ENCODE peak calls at places on chromosome 15, in five cellular contexts. One of them, this sample, is unnamed.

GRCh38 chr15:101795455-101795854 is 7.9 kb upstream of the OR4F6 start:
- DNase-seq in IMR-90: peak; percentile 93
- DNase-seq in H9: no peak
- DNase-seq in mesenchymal stem cell: peak; percentile 73
- DNase-seq in H1: no peak
- DNase-seq in this sample: no peak

GRCh38 chr15:62832231-62832630 is 210.3 kb upstream of the TPM1 start:
- DNase-seq in IMR-90: no peak
- DNase-seq in H9: no peak
- DNase-seq in mesenchymal stem cell: no peak
- DNase-seq in H1: no peak
- DNase-seq in this sample: no peak

GRCh38 chr15:73325191-73325980 is 43.4 kb downstream of the HCN4 start:
- DNase-seq in IMR-90: no peak
- DNase-seq in H9: peak; percentile 46
- DNase-seq in mesenchymal stem cell: no peak
- DNase-seq in H1: no peak
- DNase-seq in this sample: no peak

GRCh38 chr15:59918994-59919951 is 84.8 kb upstream of the FOXB1 start:
- DNase-seq in IMR-90: peak; percentile 56
- DNase-seq in H9: no peak
- DNase-seq in mesenchymal stem cell: no peak
- DNase-seq in H1: no peak
- DNase-seq in this sample: no peak

GRCh38 chr15:90647326-90647725 is 69.8 kb upstream of the BLM start:
- DNase-seq in IMR-90: no peak
- DNase-seq in H9: no peak
- DNase-seq in mesenchymal stem cell: no peak
- DNase-seq in H1: no peak
- DNase-seq in this sample: no peak

GRCh38 chr15:31905054-31905453 is 125.3 kb upstream of the CHRNA7 start:
- DNase-seq in IMR-90: no peak
- DNase-seq in H9: peak; percentile 67
- DNase-seq in mesenchymal stem cell: no peak
- DNase-seq in H1: no peak
- DNase-seq in this sample: no peak

GRCh38 chr15:39595621-39596221 is 14.8 kb downstream of the THBS1 start:
- DNase-seq in IMR-90: peak; percentile 43
- DNase-seq in H9: no peak
- DNase-seq in mesenchymal stem cell: peak; percentile 50
- DNase-seq in H1: no peak
- DNase-seq in this sample: no peak

GRCh38 chr15:45414215-45414885 is 36.0 kb upstream of the GATM start:
- DNase-seq in IMR-90: no peak
- DNase-seq in H9: no peak
- DNase-seq in mesenchymal stem cell: no peak
- DNase-seq in H1: no peak
- DNase-seq in this sample: no peak

GRCh38 chr15:49723981-49724380 is 103.1 kb downstream of the DTWD1 start:
- DNase-seq in IMR-90: no peak
- DNase-seq in H9: no peak
- DNase-seq in mesenchymal stem cell: no peak
- DNase-seq in H1: no peak
- DNase-seq in this sample: no peak

GRCh38 chr15:37767841-37768455 is 166.5 kb upstream of the TMCO5A start:
- DNase-seq in IMR-90: peak; percentile 35
- DNase-seq in H9: no peak
- DNase-seq in mesenchymal stem cell: no peak
- DNase-seq in H1: no peak
- DNase-seq in this sample: no peak

GRCh38 chr15:37765809-37766208 is 168.6 kb upstream of the TMCO5A start:
- DNase-seq in IMR-90: peak; percentile 32
- DNase-seq in H9: no peak
- DNase-seq in mesenchymal stem cell: no peak
- DNase-seq in H1: no peak
- DNase-seq in this sample: no peak

GRCh38 chr15:37764733-37765191 is 169.7 kb upstream of the TMCO5A start:
- DNase-seq in IMR-90: peak; percentile 74
- DNase-seq in H9: no peak
- DNase-seq in mesenchymal stem cell: peak; percentile 58
- DNase-seq in H1: no peak
- DNase-seq in this sample: no peak
- H3K23ac ChIP-seq in IMR-90: no peak overlapping the region
- H3K23ac ChIP-seq in H9: no peak overlapping the region
- H3K23ac ChIP-seq in mesenchymal stem cell: no peak overlapping the region
- H3K23ac ChIP-seq in H1: no peak overlapping the region
- H3K23ac ChIP-seq in this sample: no peak overlapping the region

GRCh38 chr15:75329571-75329970 is 6.3 kb upstream of the COMMD4 start:
- DNase-seq in IMR-90: no peak
- DNase-seq in H9: no peak
- DNase-seq in mesenchymal stem cell: no peak
- DNase-seq in H1: no peak
- DNase-seq in this sample: no peak
- H2AFZ ChIP-seq in IMR-90: no peak overlapping the region
- H2AFZ ChIP-seq in H9: no peak overlapping the region
- H2AFZ ChIP-seq in mesenchymal stem cell: no peak overlapping the region
- H2AFZ ChIP-seq in H1: no peak overlapping the region
- H2AFZ ChIP-seq in this sample: no peak overlapping the region

GRCh38 chr15:66742286-66742685 is 40.2 kb downstream of the SMAD6 start:
- DNase-seq in IMR-90: no peak
- DNase-seq in H9: no peak
- DNase-seq in mesenchymal stem cell: no peak
- DNase-seq in H1: no peak
- DNase-seq in this sample: no peak
- H3K4ac ChIP-seq in IMR-90: no peak overlapping the region
- H3K4ac ChIP-seq in H9: no peak overlapping the region
- H3K4ac ChIP-seq in mesenchymal stem cell: no peak overlapping the region
- H3K4ac ChIP-seq in H1: no peak overlapping the region
- H3K4ac ChIP-seq in this sample: no peak overlapping the region

GRCh38 chr15:70111203-70112017 is 13.7 kb upstream of the TLE3 start:
- DNase-seq in IMR-90: peak; percentile 73
- DNase-seq in H9: peak; percentile 87
- DNase-seq in mesenchymal stem cell: peak; percentile 89
- DNase-seq in H1: peak; percentile 86
- DNase-seq in this sample: peak; percentile 93
- H3K23ac ChIP-seq in IMR-90: no peak overlapping the region
- H3K23ac ChIP-seq in H9: no peak overlapping the region
- H3K23ac ChIP-seq in mesenchymal stem cell: peak overlapping the region; percentile 42
- H3K23ac ChIP-seq in H1: no peak overlapping the region
- H3K23ac ChIP-seq in this sample: no peak overlapping the region

GRCh38 chr15:78104566-78105500 is 12.5 kb downstream of the SH2D7 start:
- DNase-seq in IMR-90: no peak
- DNase-seq in H9: no peak
- DNase-seq in mesenchymal stem cell: no peak
- DNase-seq in H1: no peak
- DNase-seq in this sample: no peak

GRCh38 chr15:78102741-78103140 is 10.4 kb downstream of the SH2D7 start:
- DNase-seq in IMR-90: no peak
- DNase-seq in H9: no peak
- DNase-seq in mesenchymal stem cell: no peak
- DNase-seq in H1: no peak
- DNase-seq in this sample: no peak

GRCh38 chr15:78104119-78104479 is 11.7 kb downstream of the SH2D7 start:
- DNase-seq in IMR-90: no peak
- DNase-seq in H9: no peak
- DNase-seq in mesenchymal stem cell: no peak
- DNase-seq in H1: no peak
- DNase-seq in this sample: no peak

GRCh38 chr15:78102211-78102610 is 9.8 kb downstream of the SH2D7 start:
- DNase-seq in IMR-90: no peak
- DNase-seq in H9: no peak
- DNase-seq in mesenchymal stem cell: no peak
- DNase-seq in H1: no peak
- DNase-seq in this sample: no peak

DNA sequence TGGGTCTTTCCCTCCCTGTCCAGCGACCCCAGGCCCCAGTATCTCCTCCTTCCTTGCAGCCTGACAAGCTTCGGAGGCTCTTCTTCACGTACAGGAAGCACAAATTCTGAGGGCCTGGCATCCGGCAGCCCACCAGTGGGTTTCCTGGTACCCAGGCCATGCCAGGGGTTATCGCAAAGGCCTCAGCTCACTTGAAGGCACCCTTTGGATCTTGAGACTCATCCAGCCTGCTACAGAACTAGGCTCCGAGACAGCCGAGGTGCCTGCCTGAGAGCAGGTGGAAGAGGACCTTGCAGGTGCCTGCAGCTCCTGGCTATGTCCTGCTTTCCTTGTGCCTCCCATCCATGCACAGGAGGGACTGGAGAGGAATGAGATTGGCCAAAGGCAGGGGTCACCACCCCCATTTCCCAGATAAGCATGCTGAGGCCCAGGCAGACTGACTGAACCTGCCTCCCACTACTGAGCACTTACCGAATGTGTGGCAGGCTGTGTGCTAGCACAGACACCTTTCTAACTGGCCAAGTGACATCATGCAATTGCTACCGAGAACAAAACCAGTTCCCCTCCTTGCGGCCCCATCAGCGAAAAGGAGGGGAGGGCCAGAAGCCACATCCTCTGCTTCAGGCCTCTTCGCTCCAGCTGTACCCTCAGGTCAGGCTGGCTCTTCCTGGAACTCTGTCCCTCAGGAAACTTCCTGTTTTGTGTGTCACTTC is 11.2 kb downstream of the SH2D7 start:
- DNase-seq in IMR-90: no peak
- DNase-seq in H9: no peak
- DNase-seq in mesenchymal stem cell: no peak
- DNase-seq in H1: no peak
- DNase-seq in this sample: no peak
- H2AFZ ChIP-seq in IMR-90: no peak overlapping the region
- H2AFZ ChIP-seq in H9: no peak overlapping the region
- H2AFZ ChIP-seq in mesenchymal stem cell: no peak overlapping the region
- H2AFZ ChIP-seq in H1: no peak overlapping the region
- H2AFZ ChIP-seq in this sample: no peak overlapping the region

GRCh38 chr15:66846031-66846430 is 144.0 kb downstream of the SMAD6 start:
- DNase-seq in IMR-90: no peak
- DNase-seq in H9: no peak
- DNase-seq in mesenchymal stem cell: no peak
- DNase-seq in H1: no peak
- DNase-seq in this sample: no peak

GRCh38 chr15:66845266-66845785 is 143.3 kb downstream of the SMAD6 start:
- DNase-seq in IMR-90: no peak
- DNase-seq in H9: peak; percentile 13
- DNase-seq in mesenchymal stem cell: no peak
- DNase-seq in H1: no peak
- DNase-seq in this sample: no peak

GRCh38 chr15:66848116-66848515 is 146.1 kb downstream of the SMAD6 start:
- DNase-seq in IMR-90: no peak
- DNase-seq in H9: peak; percentile 14
- DNase-seq in mesenchymal stem cell: no peak
- DNase-seq in H1: no peak
- DNase-seq in this sample: no peak

GRCh38 chr15:66847565-66847991 is 145.5 kb downstream of the SMAD6 start:
- DNase-seq in IMR-90: no peak
- DNase-seq in H9: peak; percentile 10
- DNase-seq in mesenchymal stem cell: no peak
- DNase-seq in H1: no peak
- DNase-seq in this sample: no peak

GRCh38 chr15:66846811-66847210 is 144.8 kb downstream of the SMAD6 start:
- DNase-seq in IMR-90: no peak
- DNase-seq in H9: peak; percentile 12
- DNase-seq in mesenchymal stem cell: no peak
- DNase-seq in H1: no peak
- DNase-seq in this sample: no peak
- H3K4ac ChIP-seq in IMR-90: no peak overlapping the region
- H3K4ac ChIP-seq in H9: no peak overlapping the region
- H3K4ac ChIP-seq in mesenchymal stem cell: no peak overlapping the region
- H3K4ac ChIP-seq in H1: no peak overlapping the region
- H3K4ac ChIP-seq in this sample: no peak overlapping the region

GRCh38 chr15:41416742-41417417 is at the start of gene RTF1:
- DNase-seq in IMR-90: peak; percentile 80
- DNase-seq in H9: peak; percentile 95
- DNase-seq in mesenchymal stem cell: peak; percentile 89
- DNase-seq in H1: peak; percentile 100
- DNase-seq in this sample: peak; percentile 94
- H3K23ac ChIP-seq in IMR-90: peak within 1 kb of the TSS; percentile 99
- H3K23ac ChIP-seq in H9: no peak within 1 kb of the TSS
- H3K23ac ChIP-seq in mesenchymal stem cell: peak within 1 kb of the TSS; percentile 89
- H3K23ac ChIP-seq in H1: no peak within 1 kb of the TSS
- H3K23ac ChIP-seq in this sample: peak within 1 kb of the TSS; percentile 97

GRCh38 chr15:76962337-76963013 is 30.9 kb downstream of the RCN2 start:
- DNase-seq in IMR-90: no peak
- DNase-seq in H9: no peak
- DNase-seq in mesenchymal stem cell: no peak
- DNase-seq in H1: no peak
- DNase-seq in this sample: no peak
- H2AFZ ChIP-seq in IMR-90: no peak overlapping the region
- H2AFZ ChIP-seq in H9: no peak overlapping the region
- H2AFZ ChIP-seq in mesenchymal stem cell: no peak overlapping the region
- H2AFZ ChIP-seq in H1: peak overlapping the region; percentile 29
- H2AFZ ChIP-seq in this sample: peak overlapping the region; percentile 35